ENCODE peak calls at places on chromosomes 7 and 10, in four cellular contexts. N, G, C and U are unnamed samples.

GRCh38 chr10:93032105-93032808 is 28.3 kb upstream of the CYP26C1 start:
- DNase-seq in N (no peak), G (no peak), C (no peak), U (no peak)

GRCh38 chr10:79383974-79384606 is 36.8 kb downstream of the PPIF start:
- DNase-seq in G (no peak), C (no peak), N (no peak), U (peak; percentile 8)

GRCh38 chr10:132746801-132747625 is 38.9 kb downstream of the NKX6-2 start:
- DNase-seq in G (peak; percentile 50), C (no peak), N (no peak), U (no peak)

GRCh38 chr7:106236065-106236464 is 48.7 kb downstream of the NAMPT start:
- DNase-seq in C (no peak), G (no peak), N (no peak), U (no peak)

GRCh38 chr7:138666385-138666784 is 34.8 kb downstream of the SVOPL start:
- DNase-seq in G (peak; percentile 3), N (no peak), C (no peak), U (no peak)

GRCh38 chr7:27651702-27652101 is 11.0 kb downstream of the HIBADH start:
- DNase-seq in G (no peak), C (no peak), N (no peak), U (no peak)

GRCh38 chr7:135745702-135746312 is 2.8 kb downstream of the FAM180A start:
- DNase-seq in C (peak; percentile 19), N (no peak), G (no peak), U (no peak)

GRCh38 chr7:17774248-17774647 is 166.0 kb downstream of the SNX13 start:
- DNase-seq in G (no peak), C (peak; percentile 77), N (no peak), U (no peak)

GRCh38 chr7:27375958-27376357 is 133.4 kb downstream of the EVX1 start:
- DNase-seq in G (no peak), C (no peak), N (no peak), U (no peak)

GRCh38 chr7:24764972-24765744 is 7.9 kb upstream of the GSDME start:
- DNase-seq in N (no peak), G (no peak), C (no peak), U (no peak)

GRCh38 chr7:105656922-105657521 is 75.7 kb upstream of the EFCAB10 start:
- DNase-seq in N (peak; percentile 39), C (no peak), G (no peak), U (no peak)

GRCh38 chr7:158051372-158051760 is 536.3 kb downstream of the PTPRN2 start:
- DNase-seq in G (no peak), N (no peak), C (no peak), U (no peak)

GRCh38 chr10:48976208-48976607 is 36.6 kb upstream of the LRRC18 start:
- DNase-seq in C (no peak), N (no peak), G (peak; percentile 9), U (peak; percentile 19)